ENCODE peak calls at places on chromosome 12, in seven cellular contexts. R is neuronal stem cell, T is IMR-90, I is mesendoderm, D is H1, B is trophoblast cell, Q is mesenchymal stem cell. V is an unnamed sample.

GRCh38 chr12:64222011-64222765 is at the start of gene KICS2:
- DNase-seq in R (peak), T (peak), I (peak), D (peak), B (peak), Q (peak), V (peak)

GRCh38 chr12:10720974-10721565 is 2.1 kb downstream of the YBX3 start:
- DNase-seq in R (no peak), T (no peak), I (peak), D (no peak), B (no peak), Q (peak), V (no peak)

GRCh38 chr12:92928431-92928961 is 599 bp downstream of the EEA1 start:
- DNase-seq in R (no peak), T (no peak), I (no peak), D (no peak), B (no peak), Q (peak), V (no peak)

GRCh38 chr12:100141666-100141997 is 1.0 kb downstream of the BLTP3B start:
- DNase-seq in R (no peak), T (peak), I (peak), D (no peak), B (peak), Q (peak), V (no peak)

GRCh38 chr12:31582155-31582554 is 8.8 kb downstream of the DENND5B start:
- DNase-seq in R (no peak), T (peak), I (no peak), D (no peak), B (peak), Q (peak), V (no peak)

GRCh38 chr12:40172879-40173278 is 51.9 kb upstream of the LRRK2 start:
- DNase-seq in R (no peak), T (no peak), I (no peak), D (no peak), B (no peak), Q (no peak), V (no peak)

GRCh38 chr12:110743571-110744093 is 941 bp upstream of the PPP1CC start:
- DNase-seq in R (peak), T (no peak), I (no peak), D (no peak), B (peak), Q (peak), V (peak)

GRCh38 chr12:76337583-76337982 is 10.6 kb downstream of the BBS10 start:
- DNase-seq in R (no peak), T (peak), I (no peak), D (no peak), B (no peak), Q (peak), V (no peak)

GRCh38 chr12:1760566-1761382 is 59.6 kb upstream of the LRTM2 start:
- DNase-seq in R (no peak), T (peak), I (peak), D (no peak), B (peak), Q (peak), V (no peak)

GRCh38 chr12:123808167-123808566 is 46.1 kb downstream of the DNAH10 start:
- DNase-seq in R (no peak), T (peak), I (peak), D (no peak), B (no peak), Q (no peak), V (peak)

GRCh38 chr12:131720921-131721320 is 10.0 kb downstream of the SFSWAP start:
- DNase-seq in R (no peak), T (no peak), I (peak), D (no peak), B (no peak), Q (no peak), V (no peak)

GRCh38 chr12:131721548-131721947 is 10.7 kb downstream of the SFSWAP start:
- DNase-seq in R (no peak), T (no peak), I (no peak), D (no peak), B (no peak), Q (no peak), V (no peak)

GRCh38 chr12:131723532-131723931 is 12.6 kb downstream of the SFSWAP start:
- DNase-seq in R (no peak), T (no peak), I (peak), D (peak), B (no peak), Q (no peak), V (peak)

GRCh38 chr12:131716282-131716681 is 5.4 kb downstream of the SFSWAP start:
- DNase-seq in R (no peak), T (no peak), I (no peak), D (no peak), B (no peak), Q (no peak), V (no peak)

DNA sequence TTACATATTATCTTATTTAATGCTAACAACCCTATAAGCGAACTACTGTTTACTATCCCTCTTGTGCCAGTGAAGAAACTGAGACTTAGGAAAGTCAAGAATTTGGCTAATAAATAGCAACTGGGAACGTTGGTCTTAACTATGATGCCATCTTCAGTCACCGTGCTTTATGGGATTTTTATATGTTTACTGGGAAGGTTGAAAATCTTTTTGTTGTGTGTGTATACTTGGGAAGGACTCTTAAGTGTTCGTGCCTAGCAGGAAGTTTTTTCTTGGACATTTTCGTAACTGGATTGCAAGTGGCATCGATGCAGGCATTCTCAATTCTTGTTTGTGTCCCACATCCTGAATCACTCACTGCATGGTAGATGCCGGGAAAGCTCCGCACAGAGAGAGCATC is 9.4 kb downstream of the SFSWAP start:
- DNase-seq in R (no peak), T (no peak), I (no peak), D (no peak), B (no peak), Q (no peak), V (no peak)
- H2BK5ac ChIP-seq in R (no peak), T (no peak), I (no peak), D (peak), B (no peak), Q (no peak), V (no peak)

GRCh38 chr12:69359531-69360347 is at the start of gene YEATS4:
- DNase-seq in R (peak), T (peak), I (peak), D (peak), B (peak), Q (peak), V (peak)
- H2BK5ac ChIP-seq in R (peak), T (peak), I (peak), D (peak), B (peak), Q (no peak), V (no peak)

GRCh38 chr12:46105735-46106134 is 115.4 kb upstream of the SCAF11 start:
- DNase-seq in R (no peak), T (no peak), I (no peak), D (no peak), B (no peak), Q (no peak), V (no peak)
- H2BK5ac ChIP-seq in R (no peak), T (no peak), I (no peak), D (no peak), B (no peak), Q (no peak), V (no peak)

DNA sequence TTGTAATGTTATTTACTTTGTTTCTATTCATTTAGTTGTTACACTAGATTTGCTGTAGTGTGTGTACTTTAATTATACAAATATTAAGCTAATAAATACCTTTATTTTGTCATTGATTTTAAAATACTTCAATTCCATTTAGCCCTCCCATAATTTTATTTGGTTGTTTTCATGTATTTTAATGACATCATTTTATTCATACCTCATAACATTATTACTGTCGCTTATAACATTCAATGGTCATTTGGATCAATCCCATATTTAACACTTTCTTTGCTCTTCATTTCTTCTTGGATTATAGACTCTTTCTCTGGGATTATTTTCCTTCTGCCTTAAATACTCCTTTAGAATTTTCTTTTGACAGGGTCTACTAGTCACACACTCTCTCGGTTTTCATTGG is 86.6 kb upstream of the CAND1 start:
- DNase-seq in R (no peak), T (no peak), I (no peak), D (no peak), B (no peak), Q (no peak), V (no peak)
- H2BK5ac ChIP-seq in R (no peak), T (no peak), I (no peak), D (no peak), B (no peak), Q (no peak), V (no peak)

DNA sequence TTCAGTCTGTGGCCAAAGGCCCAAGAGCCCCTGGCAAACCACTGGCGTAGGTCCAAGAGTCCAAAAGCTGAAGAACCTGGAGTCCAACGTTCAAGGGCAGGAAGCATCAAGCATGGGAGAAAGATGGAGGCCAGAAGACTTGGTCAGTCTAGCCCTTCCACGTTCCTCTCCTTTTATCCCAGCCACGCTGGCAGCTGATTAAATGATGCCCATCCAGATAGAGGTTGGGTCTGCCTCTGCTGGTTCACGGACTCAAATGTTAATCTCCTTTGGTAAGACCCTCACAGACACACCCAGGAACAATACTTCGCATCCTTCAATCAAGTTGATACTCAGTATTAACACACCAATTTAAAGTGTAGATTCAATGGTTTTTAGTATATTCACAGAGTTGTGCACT is 21.1 kb upstream of the OS9 start:
- DNase-seq in R (no peak), T (no peak), I (no peak), D (no peak), B (no peak), Q (no peak), V (no peak)
- H2BK5ac ChIP-seq in R (no peak), T (no peak), I (no peak), D (no peak), B (no peak), Q (no peak), V (no peak)

GRCh38 chr12:86254399-86255107 is 1.6 kb downstream of the MGAT4C start:
- DNase-seq in R (no peak), T (peak), I (no peak), D (no peak), B (no peak), Q (no peak), V (no peak)
- H2BK5ac ChIP-seq in R (no peak), T (no peak), I (no peak), D (no peak), B (no peak), Q (no peak), V (no peak)